ENCODE peak calls at places on chromosomes 5 and 9, in seven cellular contexts. One of them, this sample, is unnamed.

GRCh38 chr5:883475-884181 is 9.0 kb downstream of the BRD9 start:
- DNase-seq in astrocyte of the spinal cord: no peak
- DNase-seq in Right ventricle myocardium superior: no peak
- DNase-seq in lower leg skin: no peak
- DNase-seq in iPS-NIHi11: no peak
- DNase-seq in A549: no peak
- DNase-seq in activated CD8-positive, alpha-beta memory T cell treated with anti-CD3 and anti-CD28 coated beads, Interleukin-2, amount 50 U/mL, for 48 hours: no peak
- DNase-seq in this sample: no peak

GRCh38 chr9:114501786-114502682 is 3.2 kb downstream of the WHRN start:
- DNase-seq in astrocyte of the spinal cord: peak; percentile 63
- DNase-seq in activated CD8-positive, alpha-beta memory T cell treated with anti-CD3 and anti-CD28 coated beads, Interleukin-2, amount 50 U/mL, for 48 hours: no peak
- DNase-seq in iPS-NIHi11: peak; percentile 32
- DNase-seq in Right ventricle myocardium superior: no peak
- DNase-seq in A549: peak; percentile 30
- DNase-seq in lower leg skin: no peak
- DNase-seq in this sample: no peak

GRCh38 chr5:172149073-172149472 is 39.0 kb downstream of the STK10 start:
- DNase-seq in astrocyte of the spinal cord: peak; percentile 56
- DNase-seq in lower leg skin: no peak
- DNase-seq in A549: no peak
- DNase-seq in Right ventricle myocardium superior: no peak
- DNase-seq in iPS-NIHi11: no peak
- DNase-seq in activated CD8-positive, alpha-beta memory T cell treated with anti-CD3 and anti-CD28 coated beads, Interleukin-2, amount 50 U/mL, for 48 hours: no peak
- DNase-seq in this sample: no peak

GRCh38 chr9:127112056-127112455 is 10.4 kb downstream of the ANGPTL2 start:
- DNase-seq in iPS-NIHi11: peak; percentile 97
- DNase-seq in Right ventricle myocardium superior: peak; percentile 62
- DNase-seq in astrocyte of the spinal cord: no peak
- DNase-seq in lower leg skin: peak; percentile 58
- DNase-seq in activated CD8-positive, alpha-beta memory T cell treated with anti-CD3 and anti-CD28 coated beads, Interleukin-2, amount 50 U/mL, for 48 hours: no peak
- DNase-seq in A549: no peak
- DNase-seq in this sample: no peak

GRCh38 chr5:67404261-67405100 is 207.9 kb upstream of the CD180 start:
- DNase-seq in Right ventricle myocardium superior: no peak
- DNase-seq in iPS-NIHi11: no peak
- DNase-seq in astrocyte of the spinal cord: peak; percentile 82
- DNase-seq in lower leg skin: no peak
- DNase-seq in A549: peak; percentile 86
- DNase-seq in activated CD8-positive, alpha-beta memory T cell treated with anti-CD3 and anti-CD28 coated beads, Interleukin-2, amount 50 U/mL, for 48 hours: no peak
- DNase-seq in this sample: no peak

GRCh38 chr5:71899865-71900342 is 180.8 kb downstream of the CARTPT start:
- DNase-seq in activated CD8-positive, alpha-beta memory T cell treated with anti-CD3 and anti-CD28 coated beads, Interleukin-2, amount 50 U/mL, for 48 hours: no peak
- DNase-seq in astrocyte of the spinal cord: no peak
- DNase-seq in lower leg skin: peak; percentile 55
- DNase-seq in Right ventricle myocardium superior: peak; percentile 61
- DNase-seq in iPS-NIHi11: no peak
- DNase-seq in A549: no peak
- DNase-seq in this sample: no peak

GRCh38 chr5:169781452-169782345 is 144.6 kb downstream of the DOCK2 start:
- DNase-seq in A549: no peak
- DNase-seq in lower leg skin: no peak
- DNase-seq in Right ventricle myocardium superior: no peak
- DNase-seq in activated CD8-positive, alpha-beta memory T cell treated with anti-CD3 and anti-CD28 coated beads, Interleukin-2, amount 50 U/mL, for 48 hours: no peak
- DNase-seq in astrocyte of the spinal cord: no peak
- DNase-seq in iPS-NIHi11: no peak
- DNase-seq in this sample: no peak

GRCh38 chr9:87812375-87813118 is 70.1 kb upstream of the SPATA31E1 start:
- DNase-seq in A549: peak; percentile 48
- DNase-seq in Right ventricle myocardium superior: no peak
- DNase-seq in iPS-NIHi11: peak; percentile 63
- DNase-seq in astrocyte of the spinal cord: peak; percentile 61
- DNase-seq in lower leg skin: no peak
- DNase-seq in activated CD8-positive, alpha-beta memory T cell treated with anti-CD3 and anti-CD28 coated beads, Interleukin-2, amount 50 U/mL, for 48 hours: peak; percentile 53
- DNase-seq in this sample: no peak

GRCh38 chr9:105168935-105169334 is 75.5 kb upstream of the SLC44A1 start:
- DNase-seq in activated CD8-positive, alpha-beta memory T cell treated with anti-CD3 and anti-CD28 coated beads, Interleukin-2, amount 50 U/mL, for 48 hours: no peak
- DNase-seq in Right ventricle myocardium superior: no peak
- DNase-seq in lower leg skin: no peak
- DNase-seq in A549: no peak
- DNase-seq in iPS-NIHi11: no peak
- DNase-seq in astrocyte of the spinal cord: no peak
- DNase-seq in this sample: no peak

GRCh38 chr9:133035669-133036068 is 4.9 kb downstream of the GTF3C5 start:
- DNase-seq in Right ventricle myocardium superior: no peak
- DNase-seq in lower leg skin: no peak
- DNase-seq in A549: no peak
- DNase-seq in iPS-NIHi11: no peak
- DNase-seq in astrocyte of the spinal cord: no peak
- DNase-seq in activated CD8-positive, alpha-beta memory T cell treated with anti-CD3 and anti-CD28 coated beads, Interleukin-2, amount 50 U/mL, for 48 hours: no peak
- DNase-seq in this sample: no peak

GRCh38 chr9:109705515-109705914 is 74.5 kb upstream of the PALM2AKAP2 start:
- DNase-seq in lower leg skin: no peak
- DNase-seq in iPS-NIHi11: no peak
- DNase-seq in A549: peak; percentile 46
- DNase-seq in Right ventricle myocardium superior: no peak
- DNase-seq in astrocyte of the spinal cord: peak; percentile 23
- DNase-seq in activated CD8-positive, alpha-beta memory T cell treated with anti-CD3 and anti-CD28 coated beads, Interleukin-2, amount 50 U/mL, for 48 hours: no peak
- DNase-seq in this sample: no peak

GRCh38 chr5:77211013-77211690 is 672 bp downstream of the PDE8B start:
- DNase-seq in activated CD8-positive, alpha-beta memory T cell treated with anti-CD3 and anti-CD28 coated beads, Interleukin-2, amount 50 U/mL, for 48 hours: no peak
- DNase-seq in A549: no peak
- DNase-seq in lower leg skin: no peak
- DNase-seq in iPS-NIHi11: peak; percentile 58
- DNase-seq in astrocyte of the spinal cord: no peak
- DNase-seq in Right ventricle myocardium superior: no peak
- DNase-seq in this sample: no peak

GRCh38 chr5:133830911-133831310 is 137.5 kb downstream of the C5orf15 start:
- DNase-seq in Right ventricle myocardium superior: no peak
- DNase-seq in A549: no peak
- DNase-seq in astrocyte of the spinal cord: no peak
- DNase-seq in lower leg skin: no peak
- DNase-seq in activated CD8-positive, alpha-beta memory T cell treated with anti-CD3 and anti-CD28 coated beads, Interleukin-2, amount 50 U/mL, for 48 hours: no peak
- DNase-seq in iPS-NIHi11: no peak
- DNase-seq in this sample: no peak

GRCh38 chr5:93995126-93995621 is 253.8 kb upstream of the POU5F2 start:
- DNase-seq in iPS-NIHi11: no peak
- DNase-seq in A549: no peak
- DNase-seq in Right ventricle myocardium superior: no peak
- DNase-seq in activated CD8-positive, alpha-beta memory T cell treated with anti-CD3 and anti-CD28 coated beads, Interleukin-2, amount 50 U/mL, for 48 hours: no peak
- DNase-seq in astrocyte of the spinal cord: peak; percentile 5
- DNase-seq in lower leg skin: no peak
- DNase-seq in this sample: no peak

GRCh38 chr9:116592926-116593325 is 94.2 kb upstream of the TRIM32 start:
- DNase-seq in iPS-NIHi11: no peak
- DNase-seq in A549: no peak
- DNase-seq in Right ventricle myocardium superior: no peak
- DNase-seq in activated CD8-positive, alpha-beta memory T cell treated with anti-CD3 and anti-CD28 coated beads, Interleukin-2, amount 50 U/mL, for 48 hours: no peak
- DNase-seq in lower leg skin: peak; percentile 39
- DNase-seq in astrocyte of the spinal cord: no peak
- DNase-seq in this sample: no peak

GRCh38 chr5:61637566-61637965 is 305.5 kb downstream of the ZSWIM6 start:
- DNase-seq in activated CD8-positive, alpha-beta memory T cell treated with anti-CD3 and anti-CD28 coated beads, Interleukin-2, amount 50 U/mL, for 48 hours: no peak
- DNase-seq in lower leg skin: no peak
- DNase-seq in astrocyte of the spinal cord: no peak
- DNase-seq in Right ventricle myocardium superior: no peak
- DNase-seq in iPS-NIHi11: no peak
- DNase-seq in A549: no peak
- DNase-seq in this sample: no peak

GRCh38 chr5:141491323-141492167 is 2.7 kb downstream of the PCDHGC5 start:
- DNase-seq in Right ventricle myocardium superior: no peak
- DNase-seq in astrocyte of the spinal cord: no peak
- DNase-seq in A549: no peak
- DNase-seq in lower leg skin: no peak
- DNase-seq in iPS-NIHi11: peak; percentile 25
- DNase-seq in activated CD8-positive, alpha-beta memory T cell treated with anti-CD3 and anti-CD28 coated beads, Interleukin-2, amount 50 U/mL, for 48 hours: no peak
- DNase-seq in this sample: no peak

GRCh38 chr5:74116266-74116665 is 490.3 kb downstream of the ARHGEF28 start:
- DNase-seq in lower leg skin: no peak
- DNase-seq in astrocyte of the spinal cord: no peak
- DNase-seq in Right ventricle myocardium superior: no peak
- DNase-seq in A549: no peak
- DNase-seq in activated CD8-positive, alpha-beta memory T cell treated with anti-CD3 and anti-CD28 coated beads, Interleukin-2, amount 50 U/mL, for 48 hours: no peak
- DNase-seq in iPS-NIHi11: no peak
- DNase-seq in this sample: no peak

GRCh38 chr9:12698293-12698692 is 5.1 kb downstream of the TYRP1 start:
- DNase-seq in astrocyte of the spinal cord: peak; percentile 36
- DNase-seq in lower leg skin: no peak
- DNase-seq in Right ventricle myocardium superior: no peak
- DNase-seq in activated CD8-positive, alpha-beta memory T cell treated with anti-CD3 and anti-CD28 coated beads, Interleukin-2, amount 50 U/mL, for 48 hours: no peak
- DNase-seq in A549: no peak
- DNase-seq in iPS-NIHi11: no peak
- DNase-seq in this sample: no peak

GRCh38 chr5:73296772-73297171 is 123.8 kb downstream of the TMEM174 start:
- DNase-seq in iPS-NIHi11: no peak
- DNase-seq in activated CD8-positive, alpha-beta memory T cell treated with anti-CD3 and anti-CD28 coated beads, Interleukin-2, amount 50 U/mL, for 48 hours: no peak
- DNase-seq in Right ventricle myocardium superior: no peak
- DNase-seq in lower leg skin: no peak
- DNase-seq in astrocyte of the spinal cord: peak; percentile 78
- DNase-seq in A549: no peak
- DNase-seq in this sample: no peak

GRCh38 chr5:131164931-131165727 is at the start of gene HINT1:
- DNase-seq in A549: peak; percentile 93
- DNase-seq in activated CD8-positive, alpha-beta memory T cell treated with anti-CD3 and anti-CD28 coated beads, Interleukin-2, amount 50 U/mL, for 48 hours: peak; percentile 98
- DNase-seq in lower leg skin: peak; percentile 86
- DNase-seq in astrocyte of the spinal cord: peak; percentile 90
- DNase-seq in iPS-NIHi11: peak; percentile 97
- DNase-seq in Right ventricle myocardium superior: peak; percentile 96
- DNase-seq in this sample: peak; percentile 82

GRCh38 chr9:137618105-137619067 is at the start of gene EHMT1:
- DNase-seq in iPS-NIHi11: peak; percentile 98
- DNase-seq in A549: peak; percentile 84
- DNase-seq in activated CD8-positive, alpha-beta memory T cell treated with anti-CD3 and anti-CD28 coated beads, Interleukin-2, amount 50 U/mL, for 48 hours: peak; percentile 97
- DNase-seq in astrocyte of the spinal cord: peak; percentile 71
- DNase-seq in Right ventricle myocardium superior: peak; percentile 90
- DNase-seq in lower leg skin: peak; percentile 68
- DNase-seq in this sample: peak; percentile 39

This sample was measured in omental fat pad.